ENCODE peak calls at places on chromosome 2, in eight cellular contexts. D is B cell; R is COR-L47; I is activated naive CD8-positive, alpha-beta T cell treated with anti-CD3 and anti-CD28 coated beads, Interleukin-2, amount 50 U/mL, for 24 hours; W is retina; N is A549; H is posterior cingulate gyrus; O is tibial artery. G is an unnamed sample.

GRCh38 chr2:217892560-217892959 is 110.2 kb downstream of the TNS1 start:
- DNase-seq in D (no peak), R (no peak), I (no peak), W (no peak), N (no peak), H (no peak), O (peak), G (no peak)

GRCh38 chr2:133146893-133147292 is 421.4 kb downstream of the NCKAP5 start:
- DNase-seq in D (no peak), R (no peak), I (no peak), W (no peak), N (no peak), H (no peak), O (no peak), G (no peak)

GRCh38 chr2:20103514-20103913 is 52.1 kb upstream of the LAPTM4A start:
- DNase-seq in D (no peak), R (no peak), I (no peak), W (no peak), N (peak), H (no peak), O (no peak), G (no peak)

GRCh38 chr2:85560812-85561279 is 447 bp downstream of the GGCX start:
- DNase-seq in D (no peak), R (no peak), I (peak), W (no peak), N (no peak), H (no peak), O (no peak), G (no peak)

GRCh38 chr2:218805627-218806026 is 23.7 kb downstream of the CYP27A1 start:
- DNase-seq in D (no peak), R (no peak), I (no peak), W (no peak), N (no peak), H (no peak), O (no peak), G (no peak)

GRCh38 chr2:2484301-2484700 is 153.2 kb upstream of the MYT1L start:
- DNase-seq in D (no peak), R (no peak), I (no peak), W (no peak), N (no peak), H (no peak), O (no peak), G (no peak)

GRCh38 chr2:19504400-19505198 is 146.2 kb upstream of the OSR1 start:
- DNase-seq in D (no peak), R (no peak), I (no peak), W (no peak), N (peak), H (no peak), O (no peak), G (no peak)

GRCh38 chr2:221969087-221969829 is 329.5 kb downstream of the PAX3 start:
- DNase-seq in D (peak), R (peak), I (no peak), W (peak), N (peak), H (peak), O (no peak), G (peak)

GRCh38 chr2:179677746-179678505 is 183.5 kb downstream of the ZNF385B start:
- DNase-seq in D (no peak), R (no peak), I (no peak), W (no peak), N (no peak), H (no peak), O (no peak), G (no peak)

GRCh38 chr2:25168256-25169072 is at the start of gene POMC:
- DNase-seq in D (peak), R (peak), I (peak), W (peak), N (peak), H (no peak), O (no peak), G (peak)

GRCh38 chr2:188456114-188456909 is 164.6 kb downstream of the GULP1 start:
- DNase-seq in D (no peak), R (no peak), I (no peak), W (no peak), N (no peak), H (no peak), O (no peak), G (no peak)

GRCh38 chr2:200600549-200601212 is 14.9 kb downstream of the AOX1 start:
- DNase-seq in D (no peak), R (no peak), I (no peak), W (no peak), N (no peak), H (no peak), O (no peak), G (no peak)

GRCh38 chr2:229330952-229331351 is 59.9 kb upstream of the PID1 start:
- DNase-seq in D (peak), R (no peak), I (no peak), W (no peak), N (no peak), H (no peak), O (no peak), G (no peak)

GRCh38 chr2:98944786-98945185 is 8.8 kb upstream of the CRACDL start:
- DNase-seq in D (no peak), R (no peak), I (no peak), W (no peak), N (no peak), H (no peak), O (no peak), G (no peak)

GRCh38 chr2:21092308-21092869 is 31.4 kb upstream of the TDRD15 start:
- DNase-seq in D (no peak), R (no peak), I (no peak), W (no peak), N (no peak), H (no peak), O (no peak), G (no peak)

GRCh38 chr2:210561482-210561881 is 5.1 kb downstream of the CPS1 start:
- DNase-seq in D (no peak), R (no peak), I (no peak), W (no peak), N (no peak), H (no peak), O (no peak), G (no peak)

GRCh38 chr2:215878476-215879063 is 134.8 kb downstream of the MREG start:
- DNase-seq in D (no peak), R (no peak), I (no peak), W (no peak), N (no peak), H (no peak), O (no peak), G (no peak)